ENCODE peak calls at places on chromosomes 7 and 10, in five cellular contexts. One of them, this sample, is unnamed.

GRCh38 chr7:30352169-30352568 is 67.8 kb downstream of the ZNRF2 start:
- DNase-seq in activated CD4-positive, alpha-beta T cell treated with anti-CD3 and anti-CD28 coated beads, Interleukin-2, amount 50 U/mL, for 1 hour: no peak
- DNase-seq in HFF-Myc: no peak
- DNase-seq in iPS DF 19.7: no peak
- DNase-seq in T-helper 1 cell: peak; percentile 15
- DNase-seq in this sample: no peak

GRCh38 chr7:21086688-21087087 is 300.0 kb upstream of the SP8 start:
- DNase-seq in T-helper 1 cell: no peak
- DNase-seq in HFF-Myc: no peak
- DNase-seq in activated CD4-positive, alpha-beta T cell treated with anti-CD3 and anti-CD28 coated beads, Interleukin-2, amount 50 U/mL, for 1 hour: no peak
- DNase-seq in iPS DF 19.7: no peak
- DNase-seq in this sample: no peak

GRCh38 chr7:102079140-102080002 is 207.3 kb upstream of the SH2B2 start:
- DNase-seq in iPS DF 19.7: no peak
- DNase-seq in T-helper 1 cell: no peak
- DNase-seq in HFF-Myc: no peak
- DNase-seq in activated CD4-positive, alpha-beta T cell treated with anti-CD3 and anti-CD28 coated beads, Interleukin-2, amount 50 U/mL, for 1 hour: no peak
- DNase-seq in this sample: no peak

GRCh38 chr7:36015733-36016132 is 137.3 kb upstream of the EEPD1 start:
- DNase-seq in iPS DF 19.7: no peak
- DNase-seq in HFF-Myc: no peak
- DNase-seq in activated CD4-positive, alpha-beta T cell treated with anti-CD3 and anti-CD28 coated beads, Interleukin-2, amount 50 U/mL, for 1 hour: no peak
- DNase-seq in T-helper 1 cell: no peak
- DNase-seq in this sample: no peak

GRCh38 chr10:104903433-104903832 is 262.3 kb downstream of the SORCS3 start:
- DNase-seq in HFF-Myc: no peak
- DNase-seq in iPS DF 19.7: no peak
- DNase-seq in activated CD4-positive, alpha-beta T cell treated with anti-CD3 and anti-CD28 coated beads, Interleukin-2, amount 50 U/mL, for 1 hour: no peak
- DNase-seq in T-helper 1 cell: no peak
- DNase-seq in this sample: no peak

GRCh38 chr7:74587435-74588126 is 69.9 kb upstream of the GTF2I start:
- DNase-seq in T-helper 1 cell: no peak
- DNase-seq in iPS DF 19.7: peak; percentile 50
- DNase-seq in activated CD4-positive, alpha-beta T cell treated with anti-CD3 and anti-CD28 coated beads, Interleukin-2, amount 50 U/mL, for 1 hour: no peak
- DNase-seq in HFF-Myc: peak; percentile 78
- DNase-seq in this sample: peak; percentile 65

GRCh38 chr10:43943825-43944360 is 295.2 kb upstream of the ZNF32 start:
- DNase-seq in T-helper 1 cell: no peak
- DNase-seq in iPS DF 19.7: no peak
- DNase-seq in activated CD4-positive, alpha-beta T cell treated with anti-CD3 and anti-CD28 coated beads, Interleukin-2, amount 50 U/mL, for 1 hour: no peak
- DNase-seq in HFF-Myc: no peak
- DNase-seq in this sample: no peak

GRCh38 chr10:24993237-24993958 is 22.6 kb downstream of the ENKUR start:
- DNase-seq in HFF-Myc: no peak
- DNase-seq in iPS DF 19.7: no peak
- DNase-seq in T-helper 1 cell: no peak
- DNase-seq in activated CD4-positive, alpha-beta T cell treated with anti-CD3 and anti-CD28 coated beads, Interleukin-2, amount 50 U/mL, for 1 hour: no peak
- DNase-seq in this sample: no peak

GRCh38 chr7:99478464-99479440 is 6.1 kb downstream of the ZNF789 start:
- DNase-seq in T-helper 1 cell: no peak
- DNase-seq in iPS DF 19.7: no peak
- DNase-seq in activated CD4-positive, alpha-beta T cell treated with anti-CD3 and anti-CD28 coated beads, Interleukin-2, amount 50 U/mL, for 1 hour: no peak
- DNase-seq in HFF-Myc: no peak
- DNase-seq in this sample: no peak

GRCh38 chr7:99293167-99293566 is 20.5 kb downstream of the MYH16 start:
- DNase-seq in iPS DF 19.7: no peak
- DNase-seq in activated CD4-positive, alpha-beta T cell treated with anti-CD3 and anti-CD28 coated beads, Interleukin-2, amount 50 U/mL, for 1 hour: no peak
- DNase-seq in HFF-Myc: no peak
- DNase-seq in T-helper 1 cell: no peak
- DNase-seq in this sample: no peak

GRCh38 chr7:78472519-78472918 is 673.9 kb downstream of the PHTF2 start:
- DNase-seq in T-helper 1 cell: no peak
- DNase-seq in iPS DF 19.7: no peak
- DNase-seq in activated CD4-positive, alpha-beta T cell treated with anti-CD3 and anti-CD28 coated beads, Interleukin-2, amount 50 U/mL, for 1 hour: no peak
- DNase-seq in HFF-Myc: peak; percentile 35
- DNase-seq in this sample: peak; percentile 82

GRCh38 chr7:121076350-121077164 is 88.0 kb downstream of the CPED1 start:
- DNase-seq in iPS DF 19.7: no peak
- DNase-seq in HFF-Myc: peak; percentile 48
- DNase-seq in activated CD4-positive, alpha-beta T cell treated with anti-CD3 and anti-CD28 coated beads, Interleukin-2, amount 50 U/mL, for 1 hour: no peak
- DNase-seq in T-helper 1 cell: no peak
- DNase-seq in this sample: peak; percentile 28

GRCh38 chr7:78159537-78159936 is 361.0 kb downstream of the PHTF2 start:
- DNase-seq in activated CD4-positive, alpha-beta T cell treated with anti-CD3 and anti-CD28 coated beads, Interleukin-2, amount 50 U/mL, for 1 hour: no peak
- DNase-seq in iPS DF 19.7: no peak
- DNase-seq in HFF-Myc: no peak
- DNase-seq in T-helper 1 cell: no peak
- DNase-seq in this sample: no peak

GRCh38 chr10:70541738-70542564 is 60.6 kb downstream of the PRF1 start:
- DNase-seq in iPS DF 19.7: no peak
- DNase-seq in HFF-Myc: no peak
- DNase-seq in activated CD4-positive, alpha-beta T cell treated with anti-CD3 and anti-CD28 coated beads, Interleukin-2, amount 50 U/mL, for 1 hour: no peak
- DNase-seq in T-helper 1 cell: no peak
- DNase-seq in this sample: no peak

GRCh38 chr7:137927386-137927785 is 74.5 kb downstream of the CREB3L2 start:
- DNase-seq in activated CD4-positive, alpha-beta T cell treated with anti-CD3 and anti-CD28 coated beads, Interleukin-2, amount 50 U/mL, for 1 hour: no peak
- DNase-seq in HFF-Myc: no peak
- DNase-seq in iPS DF 19.7: no peak
- DNase-seq in T-helper 1 cell: no peak
- DNase-seq in this sample: no peak

GRCh38 chr10:2928219-2928840 is 139.0 kb upstream of the PFKP start:
- DNase-seq in HFF-Myc: peak; percentile 40
- DNase-seq in iPS DF 19.7: peak; percentile 47
- DNase-seq in T-helper 1 cell: peak; percentile 61
- DNase-seq in activated CD4-positive, alpha-beta T cell treated with anti-CD3 and anti-CD28 coated beads, Interleukin-2, amount 50 U/mL, for 1 hour: peak; percentile 32
- DNase-seq in this sample: no peak

GRCh38 chr10:22320591-22321155 is at the start of gene BMI1:
- DNase-seq in HFF-Myc: no peak
- DNase-seq in activated CD4-positive, alpha-beta T cell treated with anti-CD3 and anti-CD28 coated beads, Interleukin-2, amount 50 U/mL, for 1 hour: peak; percentile 67
- DNase-seq in T-helper 1 cell: peak; percentile 59
- DNase-seq in iPS DF 19.7: no peak
- DNase-seq in this sample: no peak